ENCODE peak calls at places on chromosomes 16 and 17, in ten cellular contexts. D is lower leg skin; I is CD8-positive, alpha-beta T cell; B is AG04450; U is Calu3; E is esophagus squamous epithelium; Z is IMR-90; T is PC-9; R is B cell; W is kidney. Y is an unnamed sample.

GRCh38 chr16:21989141-21989540 is 11.8 kb downstream of the PDZD9 start:
- DNase-seq in T (no peak), E (no peak), Z (peak; percentile 10), R (no peak), U (no peak), I (no peak), W (no peak), D (no peak), B (no peak), Y (no peak)

GRCh38 chr16:76947694-76948093 is 243.3 kb upstream of the MON1B start:
- DNase-seq in B (no peak), E (no peak), D (no peak), I (no peak), Z (no peak), U (no peak), R (no peak), W (no peak), T (no peak), Y (no peak)

GRCh38 chr16:50360033-50360778 is 8.6 kb downstream of the BRD7 start:
- DNase-seq in U (no peak), Z (peak; percentile 40), D (no peak), R (no peak), I (no peak), B (no peak), T (no peak), W (no peak), E (no peak), Y (no peak)

GRCh38 chr17:45013021-45013997 is 38.1 kb downstream of the DCAKD start:
- DNase-seq in T (no peak), E (no peak), Z (no peak), R (no peak), U (no peak), D (no peak), W (no peak), B (no peak), I (no peak), Y (no peak)

GRCh38 chr17:19470529-19471261 is 59.7 kb downstream of the RNF112 start:
- DNase-seq in I (no peak), E (no peak), R (no peak), W (peak; percentile 86), B (peak; percentile 36), D (peak; percentile 65), U (no peak), Z (peak; percentile 56), T (peak; percentile 10), Y (no peak)

GRCh38 chr17:81086789-81087551 is 52.0 kb downstream of the BAIAP2 start:
- DNase-seq in T (peak; percentile 56), Z (no peak), D (peak; percentile 51), E (no peak), B (no peak), W (no peak), U (no peak), R (no peak), I (no peak), Y (no peak)

GRCh38 chr16:82995286-82995926 is 368.6 kb downstream of the CDH13 start:
- DNase-seq in I (no peak), R (no peak), T (no peak), W (no peak), E (no peak), Z (no peak), B (no peak), D (no peak), U (peak; percentile 2), Y (no peak)

GRCh38 chr16:69522732-69523404 is 42.9 kb upstream of the NFAT5 start:
- DNase-seq in E (no peak), D (no peak), B (no peak), T (no peak), Z (no peak), I (no peak), R (no peak), U (no peak), W (no peak), Y (no peak)

GRCh38 chr16:74700206-74701040 is at the start of gene MLKL:
- DNase-seq in B (no peak), U (peak; percentile 78), W (peak; percentile 87), R (peak; percentile 56), E (no peak), Z (peak; percentile 26), T (peak; percentile 55), D (peak; percentile 55), I (peak; percentile 58), Y (peak; percentile 35)

GRCh38 chr16:57256601-57257395 is 11.7 kb downstream of the ARL2BP start:
- DNase-seq in U (no peak), B (no peak), R (no peak), W (no peak), D (no peak), E (no peak), T (no peak), Z (no peak), I (no peak), Y (no peak)

DNA sequence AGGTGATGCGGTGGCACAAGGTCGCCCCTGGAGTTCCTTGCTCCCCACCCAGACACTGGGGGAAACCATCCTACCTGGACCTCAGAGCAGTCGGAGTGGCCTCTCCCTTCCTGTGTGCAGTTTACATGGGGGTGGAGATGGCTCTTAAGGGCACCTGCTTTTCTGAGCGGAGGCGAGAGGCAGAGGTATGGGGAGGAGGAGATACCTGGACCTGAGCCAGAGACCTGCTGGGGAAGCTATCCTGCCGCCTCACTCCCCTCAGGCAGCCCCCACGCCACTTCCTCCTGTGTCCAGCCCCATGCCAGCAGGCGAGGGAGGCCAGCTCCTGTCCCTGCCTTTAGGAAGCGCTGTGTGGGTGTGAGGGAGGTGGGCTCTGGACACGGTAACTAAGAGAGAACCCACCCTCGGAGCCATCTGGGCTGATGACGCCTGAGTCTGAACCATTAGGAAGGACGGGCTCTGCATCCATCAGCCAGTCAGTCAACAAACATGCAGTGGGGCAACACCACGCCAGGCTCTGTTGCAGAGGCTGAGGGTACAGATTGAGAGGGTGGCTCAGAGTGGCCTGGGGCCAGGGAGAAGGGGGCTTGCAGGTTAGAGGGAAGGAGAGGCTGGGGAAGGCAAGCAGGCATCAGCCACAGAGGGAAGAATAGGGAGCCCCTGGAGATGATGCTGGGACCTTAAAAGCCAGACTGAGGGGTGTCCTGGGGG is 1.2 kb downstream of the CORO1A start:
- DNase-seq in E (no peak), D (no peak), I (peak; percentile 48), Z (no peak), T (no peak), W (peak; percentile 73), R (peak; percentile 56), B (no peak), U (no peak), Y (peak; percentile 42)
- TF ChIP-seq CTCF in E (no peak), D (no peak), I (no peak), Z (no peak), T (no peak), W (no peak), R (no peak), B (no peak), U (no peak), Y (no peak)

GRCh38 chr17:2723505-2723996 is 12.0 kb upstream of the CLUH start:
- DNase-seq in U (no peak), Z (no peak), R (no peak), T (peak; percentile 64), W (no peak), E (no peak), I (no peak), B (no peak), D (no peak), Y (no peak)

GRCh38 chr17:2721603-2722002 is 10.0 kb upstream of the CLUH start:
- DNase-seq in T (no peak), Z (no peak), R (no peak), U (no peak), W (no peak), B (no peak), E (no peak), I (no peak), D (no peak), Y (no peak)

GRCh38 chr17:2722611-2723010 is 11.0 kb upstream of the CLUH start:
- DNase-seq in B (no peak), U (no peak), W (no peak), D (no peak), Z (no peak), E (no peak), T (no peak), I (no peak), R (no peak), Y (no peak)

GRCh38 chr17:2723997-2724782 is 12.6 kb upstream of the CLUH start:
- DNase-seq in W (peak; percentile 88), R (no peak), Z (no peak), D (no peak), B (no peak), U (no peak), T (peak; percentile 76), I (no peak), E (no peak), Y (no peak)

DNA sequence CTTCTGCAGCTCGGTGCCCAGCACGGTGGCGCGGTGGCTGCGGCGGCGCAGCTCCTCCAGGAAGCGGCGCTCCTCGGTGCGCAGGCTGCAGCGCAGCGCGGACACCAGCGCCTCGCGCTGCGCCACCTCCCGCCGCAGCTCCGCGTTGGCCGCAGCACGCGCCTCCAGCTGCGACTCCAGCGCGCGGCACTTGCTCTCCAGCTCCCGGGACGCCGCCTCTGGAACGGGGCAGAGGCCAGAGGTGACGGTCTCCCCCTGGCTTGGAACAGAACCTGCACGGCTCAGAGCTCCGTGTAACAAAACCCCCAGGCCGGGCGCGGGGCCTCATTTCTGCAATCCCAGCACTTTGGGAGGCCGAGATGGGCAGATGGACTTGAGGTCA is 13.2 kb upstream of the CLUH start:
- DNase-seq in B (no peak), I (peak; percentile 46), U (peak; percentile 48), T (no peak), E (no peak), D (no peak), Z (peak; percentile 26), W (no peak), R (peak; percentile 57), Y (no peak)
- TF ChIP-seq CTCF in B (no peak), I (no peak), U (no peak), T (no peak), E (no peak), D (no peak), Z (peak; percentile 7), W (peak; percentile 35), R (no peak), Y (no peak)

GRCh38 chr17:76567634-76568432 is 17.8 kb downstream of the ST6GALNAC2 start:
- DNase-seq in Z (no peak), D (peak; percentile 46), R (peak; percentile 61), W (peak; percentile 86), I (no peak), T (no peak), U (peak; percentile 37), B (no peak), E (no peak), Y (no peak)
- TF ChIP-seq CTCF in Z (no peak), D (no peak), R (no peak), W (no peak), I (no peak), T (no peak), U (no peak), B (no peak), E (no peak), Y (no peak)

DNA sequence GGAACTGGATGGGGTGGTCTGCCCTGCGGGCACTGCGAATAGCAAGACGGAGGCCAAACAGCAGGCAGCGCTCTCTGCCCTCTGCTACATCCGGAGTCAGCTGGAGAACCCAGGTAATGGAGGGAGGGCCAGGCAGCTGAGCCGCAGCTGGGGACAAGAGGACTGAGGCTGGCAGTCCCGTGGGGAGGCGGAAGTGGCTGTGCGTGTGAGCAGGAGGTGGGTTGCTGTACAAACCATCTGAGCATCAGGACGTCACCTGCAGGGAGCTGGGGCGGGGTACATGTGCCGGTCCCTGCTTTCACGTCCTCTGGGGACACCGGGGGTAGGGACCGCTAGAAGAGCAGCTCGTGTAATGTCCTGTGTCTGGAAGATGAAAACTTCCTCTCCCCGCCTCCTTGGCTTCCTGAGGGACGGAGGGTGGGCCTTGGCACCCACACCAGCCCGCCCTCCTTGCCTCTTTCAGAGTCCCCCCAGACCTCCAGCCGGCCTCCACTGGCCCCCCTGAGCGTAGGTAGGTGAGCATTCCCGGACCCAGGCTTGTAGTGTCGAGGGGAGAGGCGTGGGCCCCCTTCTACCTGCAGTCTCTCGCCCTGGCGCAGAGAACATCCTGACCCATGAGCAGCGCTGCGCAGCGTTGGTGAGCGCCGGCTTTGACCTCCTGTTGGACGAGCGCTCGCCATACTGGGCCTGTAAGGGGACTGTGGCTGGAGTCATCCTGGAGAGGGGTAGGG is 3.7 kb downstream of the ADAD2 start:
- DNase-seq in D (no peak), R (peak; percentile 59), Z (no peak), U (no peak), T (no peak), I (peak; percentile 28), E (no peak), W (no peak), B (no peak), Y (peak; percentile 17)
- TF ChIP-seq CTCF in D (no peak), R (no peak), Z (no peak), U (no peak), T (no peak), I (no peak), E (no peak), W (no peak), B (no peak), Y (no peak)